ENCODE peak calls at places on chromosomes 2 and 18, in five cellular contexts. T is B cell, O is fibroblast of mammary gland, E is spleen, D is psoas muscle. I is an unnamed sample.
A peak's percentile ranks its signal among the peaks of the same experiment; 100 is the strongest.

GRCh38 chr18:10006261-10006903 is 92.6 kb downstream of the VAPA start:
- DNase-seq in T (no peak), O (peak; percentile 47), E (no peak), D (no peak), I (peak; percentile 36)

GRCh38 chr2:240647503-240648154 is 22.3 kb downstream of the GPR35 start:
- DNase-seq in T (no peak), O (no peak), E (no peak), D (no peak), I (no peak)

GRCh38 chr2:119378566-119378965 is 11.8 kb downstream of the DBI start:
- DNase-seq in T (no peak), O (no peak), E (no peak), D (no peak), I (no peak)

GRCh38 chr2:1990151-1990589 is 245.9 kb upstream of the PXDN start:
- DNase-seq in T (no peak), O (no peak), E (no peak), D (no peak), I (no peak)

GRCh38 chr2:121052507-121052906 is 232.5 kb downstream of the TFCP2L1 start:
- DNase-seq in T (no peak), O (no peak), E (no peak), D (no peak), I (no peak)

GRCh38 chr2:1675633-1676032 is 68.7 kb downstream of the PXDN start:
- DNase-seq in T (no peak), O (peak; percentile 95), E (no peak), D (peak; percentile 63), I (peak; percentile 88)

GRCh38 chr2:64652231-64653173 is 1.2 kb downstream of the SERTAD2 start:
- DNase-seq in T (no peak), O (peak; percentile 73), E (no peak), D (peak; percentile 31), I (peak; percentile 40)

GRCh38 chr18:519019-519879 is 18.7 kb upstream of the COLEC12 start:
- DNase-seq in T (no peak), O (peak; percentile 72), E (no peak), D (peak; percentile 36), I (no peak)

GRCh38 chr2:100957971-100958653 is 44.0 kb upstream of the RPL31 start:
- DNase-seq in T (no peak), O (peak; percentile 96), E (peak; percentile 24), D (peak; percentile 31), I (peak; percentile 94)

GRCh38 chr2:36356990-36357505 is 1.5 kb downstream of the CRIM1 start:
- DNase-seq in T (peak; percentile 37), O (peak; percentile 51), E (no peak), D (no peak), I (no peak)

GRCh38 chr2:158232476-158232875 is 130.8 kb downstream of the UPP2 start:
- DNase-seq in T (no peak), O (no peak), E (no peak), D (no peak), I (no peak)

GRCh38 chr2:204353823-204354222 is 191.5 kb upstream of the PARD3B start:
- DNase-seq in T (no peak), O (no peak), E (no peak), D (no peak), I (peak; percentile 28)

GRCh38 chr2:72837171-72837570 is 11.3 kb upstream of the EXOC6B start:
- DNase-seq in T (no peak), O (peak; percentile 30), E (no peak), D (no peak), I (peak; percentile 39)

GRCh38 chr2:133012847-133013734 is 343.1 kb upstream of the LYPD1 start:
- DNase-seq in T (no peak), O (no peak), E (no peak), D (no peak), I (no peak)

GRCh38 chr18:74182335-74182734 is 34.0 kb downstream of the TIMM21 start:
- DNase-seq in T (no peak), O (no peak), E (no peak), D (no peak), I (no peak)

GRCh38 chr2:119671011-119671410 is 8.0 kb upstream of the TMEM177 start:
- DNase-seq in T (no peak), O (no peak), E (no peak), D (no peak), I (no peak)

GRCh38 chr2:182866095-182866460 is 359 bp downstream of the FRZB start:
- DNase-seq in T (no peak), O (peak; percentile 14), E (no peak), D (peak; percentile 21), I (no peak)

GRCh38 chr2:53970095-53970897 is 497 bp downstream of the PSME4 start:
- DNase-seq in T (peak; percentile 37), O (peak; percentile 34), E (no peak), D (no peak), I (no peak)

GRCh38 chr2:85161626-85161960 is 28.4 kb downstream of the TCF7L1 start:
- DNase-seq in T (no peak), O (peak; percentile 37), E (no peak), D (no peak), I (peak; percentile 30)

GRCh38 chr18:62457830-62458229 is 65.0 kb upstream of the ZCCHC2 start:
- DNase-seq in T (no peak), O (no peak), E (no peak), D (no peak), I (no peak)

GRCh38 chr2:214989187-214989586 is 149.2 kb downstream of the ABCA12 start:
- DNase-seq in T (no peak), O (no peak), E (no peak), D (no peak), I (no peak)

GRCh38 chr2:108448678-108449409 is at the start of gene GCC2:
- DNase-seq in T (peak; percentile 81), O (peak; percentile 91), E (peak; percentile 98), D (peak; percentile 94), I (peak; percentile 90)
- TF ChIP-seq CTCF in T (no peak), O (no peak), E (no peak), D (no peak), I (no peak)

DNA sequence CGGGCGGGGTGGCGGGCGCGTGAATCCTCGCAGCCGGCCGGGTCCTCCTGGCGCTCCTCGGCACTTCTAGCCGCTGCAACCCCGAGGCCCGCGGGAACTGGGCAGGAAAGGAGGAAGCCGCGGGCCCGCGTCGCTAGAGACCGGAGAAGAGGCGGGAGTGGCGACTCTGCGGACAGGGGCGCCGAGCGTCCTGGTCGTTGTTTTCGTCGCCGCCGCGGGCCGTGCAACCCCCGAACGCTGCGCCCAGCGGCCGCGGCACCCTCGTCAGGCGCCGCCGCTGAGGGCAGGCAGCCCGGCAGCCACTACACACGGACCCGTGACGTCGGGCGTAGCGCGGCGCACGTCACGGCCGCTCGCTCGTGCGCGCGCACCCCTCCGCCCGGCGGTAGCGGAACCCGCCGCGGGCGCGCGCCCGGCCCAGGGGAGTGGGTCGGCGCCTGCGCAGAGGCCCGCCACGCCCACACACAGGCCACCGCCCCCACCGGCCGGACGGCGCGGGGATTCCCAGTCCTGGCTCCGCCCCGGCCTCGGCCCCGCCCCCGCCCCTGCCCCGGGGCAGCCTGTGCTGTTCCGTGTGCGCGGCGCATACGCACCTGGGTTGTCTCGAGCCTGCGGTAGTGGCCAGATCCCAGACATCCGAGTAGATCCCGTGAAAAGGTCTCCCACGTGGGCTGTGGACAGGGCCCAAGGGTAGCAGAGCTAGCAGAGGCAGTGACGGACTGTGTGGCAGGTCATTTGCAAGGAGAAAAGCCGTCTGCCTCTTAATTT is at the start of gene MAP3K2:
- DNase-seq in T (peak; percentile 99), O (peak; percentile 86), E (peak; percentile 98), D (peak; percentile 95), I (peak; percentile 77)
- TF ChIP-seq CTCF in T (no peak), O (no peak), E (no peak), D (no peak), I (no peak)

GRCh38 chr18:23336072-23336471 is 117.0 kb upstream of the RIOK3 start:
- DNase-seq in T (no peak), O (peak; percentile 12), E (no peak), D (no peak), I (no peak)

GRCh38 chr18:23341383-23341782 is 111.7 kb upstream of the RIOK3 start:
- DNase-seq in T (no peak), O (peak; percentile 54), E (no peak), D (no peak), I (no peak)

GRCh38 chr18:23334569-23334968 is 118.5 kb upstream of the RIOK3 start:
- DNase-seq in T (no peak), O (no peak), E (no peak), D (no peak), I (no peak)

GRCh38 chr18:23340661-23341060 is 112.4 kb upstream of the RIOK3 start:
- DNase-seq in T (no peak), O (peak; percentile 57), E (no peak), D (no peak), I (no peak)

DNA sequence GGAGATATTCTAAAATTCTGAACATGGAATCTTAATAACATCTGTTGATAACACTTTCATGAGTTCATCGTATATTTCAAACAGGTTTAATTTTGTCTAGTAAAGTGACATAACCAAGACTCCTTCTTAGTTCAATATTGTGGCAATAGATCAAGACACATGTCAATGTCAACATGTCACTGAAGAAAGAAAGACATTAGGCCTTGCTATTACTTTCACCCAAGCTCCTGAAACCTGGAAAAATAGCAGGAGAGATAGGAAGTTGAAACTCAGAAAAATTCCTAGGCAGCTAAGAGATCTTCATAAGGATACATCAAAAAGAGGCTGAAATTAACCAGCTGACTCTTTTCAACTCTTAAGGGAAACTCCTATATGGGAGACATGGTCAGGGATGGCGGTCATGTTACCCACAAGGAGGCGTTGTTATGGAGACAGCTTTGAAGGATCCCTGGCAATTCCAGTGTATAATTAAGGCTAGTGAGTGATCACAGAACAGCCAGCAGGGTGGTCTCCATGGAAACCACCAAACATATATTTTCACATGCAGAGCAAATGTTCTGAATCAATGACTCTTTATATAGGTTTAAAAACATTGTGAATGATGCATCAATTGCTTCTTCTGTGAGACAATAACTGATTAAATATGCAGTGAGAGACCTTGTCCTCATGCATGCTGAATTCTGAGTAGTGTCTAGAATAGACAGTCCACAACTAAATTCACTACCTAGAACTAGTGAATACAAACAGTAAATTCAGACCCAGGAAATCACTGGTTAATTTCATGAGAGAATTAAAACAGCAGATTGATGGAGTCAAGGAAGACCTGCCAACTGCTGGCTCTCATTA is 115.3 kb upstream of the RIOK3 start:
- DNase-seq in T (no peak), O (peak; percentile 36), E (no peak), D (no peak), I (peak; percentile 26)
- TF ChIP-seq CTCF in T (no peak), O (no peak), E (no peak), D (no peak), I (peak; percentile 25)

GRCh38 chr2:59590802-59591201 is 962.7 kb downstream of the BCL11A start:
- DNase-seq in T (no peak), O (no peak), E (no peak), D (no peak), I (no peak)

GRCh38 chr2:59585657-59586056 is 967.8 kb downstream of the BCL11A start:
- DNase-seq in T (no peak), O (no peak), E (no peak), D (no peak), I (no peak)

GRCh38 chr2:59583173-59583765 is 970.2 kb downstream of the BCL11A start:
- DNase-seq in T (no peak), O (no peak), E (no peak), D (no peak), I (no peak)

GRCh38 chr2:59589881-59590280 is 963.6 kb downstream of the BCL11A start:
- DNase-seq in T (no peak), O (no peak), E (no peak), D (no peak), I (no peak)

DNA sequence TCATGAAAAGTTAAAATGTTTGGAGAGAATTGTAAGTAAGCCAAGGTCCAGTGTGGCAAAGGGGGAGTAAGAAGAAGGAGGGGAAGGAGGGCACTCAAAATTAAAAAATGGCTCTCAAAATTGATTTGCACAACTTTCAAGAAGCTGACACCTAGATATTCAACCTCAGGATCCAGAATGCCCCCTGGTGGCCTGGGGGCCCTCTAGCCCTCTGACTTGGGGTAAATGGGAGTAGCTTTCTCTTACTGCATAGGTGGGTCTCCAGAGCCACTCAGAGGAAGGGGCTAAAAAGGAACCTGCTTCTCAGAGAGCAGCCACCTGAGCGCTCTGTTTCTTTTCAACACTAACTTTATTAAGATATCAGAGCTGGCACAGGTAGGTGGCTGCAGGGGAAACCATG is 968.5 kb downstream of the BCL11A start:
- DNase-seq in T (no peak), O (no peak), E (no peak), D (no peak), I (no peak)
- TF ChIP-seq CTCF in T (peak; percentile 21), O (no peak), E (no peak), D (no peak), I (no peak)